ENCODE peak calls at places on chromosome 10, in four cellular contexts. One of them, this sample, is unnamed.

GRCh38 chr10:67788028-67788886 is 49.7 kb downstream of the DNAJC12 start:
- DNase-seq in A549: peak; percentile 77
- DNase-seq in fibroblast of pulmonary artery: peak; percentile 28
- DNase-seq in GM12892: peak; percentile 34
- DNase-seq in this sample: peak; percentile 12

GRCh38 chr10:101146392-101147251 is 15.5 kb downstream of the TLX1 start:
- DNase-seq in GM12892: no peak
- DNase-seq in fibroblast of pulmonary artery: no peak
- DNase-seq in A549: no peak
- DNase-seq in this sample: no peak

GRCh38 chr10:29841724-29842649 is 207.2 kb upstream of the SVIL start:
- DNase-seq in GM12892: no peak
- DNase-seq in A549: peak; percentile 56
- DNase-seq in fibroblast of pulmonary artery: peak; percentile 33
- DNase-seq in this sample: peak; percentile 31

GRCh38 chr10:31708513-31708912 is 220.1 kb downstream of the ARHGAP12 start:
- DNase-seq in fibroblast of pulmonary artery: peak; percentile 24
- DNase-seq in GM12892: no peak
- DNase-seq in A549: no peak
- DNase-seq in this sample: peak; percentile 19

GRCh38 chr10:78335691-78336401 is 302.2 kb downstream of the RPS24 start:
- DNase-seq in fibroblast of pulmonary artery: no peak
- DNase-seq in GM12892: no peak
- DNase-seq in A549: no peak
- DNase-seq in this sample: no peak

GRCh38 chr10:59682986-59683937 is 26.4 kb downstream of the SLC16A9 start:
- DNase-seq in GM12892: no peak
- DNase-seq in fibroblast of pulmonary artery: no peak
- DNase-seq in A549: no peak
- DNase-seq in this sample: no peak

GRCh38 chr10:133123050-133123745 is 35.5 kb downstream of the ADGRA1 start:
- DNase-seq in A549: no peak
- DNase-seq in fibroblast of pulmonary artery: no peak
- DNase-seq in GM12892: no peak
- DNase-seq in this sample: no peak

GRCh38 chr10:92897916-92898315 is 49.6 kb downstream of the EXOC6 start:
- DNase-seq in A549: no peak
- DNase-seq in fibroblast of pulmonary artery: peak; percentile 10
- DNase-seq in GM12892: no peak
- DNase-seq in this sample: no peak

GRCh38 chr10:11521860-11522259 is 89.6 kb downstream of the USP6NL start:
- DNase-seq in A549: no peak
- DNase-seq in GM12892: no peak
- DNase-seq in fibroblast of pulmonary artery: peak; percentile 64
- DNase-seq in this sample: peak; percentile 41

GRCh38 chr10:96470108-96470743 is 43.5 kb downstream of the TLL2 start:
- DNase-seq in A549: peak; percentile 51
- DNase-seq in GM12892: peak; percentile 48
- DNase-seq in fibroblast of pulmonary artery: peak; percentile 35
- DNase-seq in this sample: peak; percentile 36

GRCh38 chr10:5034588-5034987 is 30.9 kb upstream of the AKR1C2 start:
- DNase-seq in fibroblast of pulmonary artery: no peak
- DNase-seq in GM12892: no peak
- DNase-seq in A549: no peak
- DNase-seq in this sample: no peak

GRCh38 chr10:36324831-36325230 is 682.7 kb upstream of the FZD8 start:
- DNase-seq in A549: no peak
- DNase-seq in GM12892: no peak
- DNase-seq in fibroblast of pulmonary artery: peak; percentile 20
- DNase-seq in this sample: no peak

GRCh38 chr10:43137701-43137970 is 609 bp upstream of the CSGALNACT2 start:
- DNase-seq in A549: peak; percentile 31
- DNase-seq in fibroblast of pulmonary artery: peak; percentile 64
- DNase-seq in GM12892: no peak
- DNase-seq in this sample: peak; percentile 56

GRCh38 chr10:23742807-23743206 is 303.9 kb downstream of the OTUD1 start:
- DNase-seq in fibroblast of pulmonary artery: no peak
- DNase-seq in A549: no peak
- DNase-seq in GM12892: no peak
- DNase-seq in this sample: no peak

GRCh38 chr10:103276941-103277712 is at the start of gene INA:
- DNase-seq in GM12892: peak; percentile 64
- DNase-seq in A549: peak; percentile 39
- DNase-seq in fibroblast of pulmonary artery: peak; percentile 45
- DNase-seq in this sample: peak; percentile 41

GRCh38 chr10:22816298-22816653 is 101.9 kb upstream of the PIP4K2A start:
- DNase-seq in GM12892: no peak
- DNase-seq in fibroblast of pulmonary artery: peak; percentile 89
- DNase-seq in A549: peak; percentile 32
- DNase-seq in this sample: peak; percentile 90

GRCh38 chr10:63286340-63286739 is 153.2 kb downstream of the NRBF2 start:
- DNase-seq in GM12892: no peak
- DNase-seq in fibroblast of pulmonary artery: no peak
- DNase-seq in A549: no peak
- DNase-seq in this sample: no peak

GRCh38 chr10:13136651-13137050 is 24.7 kb upstream of the MCM10 start:
- DNase-seq in fibroblast of pulmonary artery: no peak
- DNase-seq in A549: no peak
- DNase-seq in GM12892: no peak
- DNase-seq in this sample: no peak

GRCh38 chr10:4767033-4767814 is 58.8 kb upstream of the AKR1E2 start:
- DNase-seq in GM12892: no peak
- DNase-seq in fibroblast of pulmonary artery: peak; percentile 77
- DNase-seq in A549: peak; percentile 13
- DNase-seq in this sample: peak; percentile 68

GRCh38 chr10:4512557-4513286 is 313.3 kb upstream of the AKR1E2 start:
- DNase-seq in GM12892: no peak
- DNase-seq in A549: peak; percentile 33
- DNase-seq in fibroblast of pulmonary artery: peak; percentile 88
- DNase-seq in this sample: peak; percentile 77

GRCh38 chr10:113544392-113544791 is 8.5 kb upstream of the HABP2 start:
- DNase-seq in fibroblast of pulmonary artery: no peak
- DNase-seq in GM12892: no peak
- DNase-seq in A549: no peak
- DNase-seq in this sample: no peak

GRCh38 chr10:129704786-129705525 is 237.9 kb downstream of the MGMT start:
- DNase-seq in GM12892: no peak
- DNase-seq in fibroblast of pulmonary artery: no peak
- DNase-seq in A549: no peak
- DNase-seq in this sample: no peak

GRCh38 chr10:95201736-95202135 is 7.7 kb downstream of the ACSM6 start:
- DNase-seq in A549: peak; percentile 60
- DNase-seq in fibroblast of pulmonary artery: peak; percentile 33
- DNase-seq in GM12892: no peak
- DNase-seq in this sample: peak; percentile 56

GRCh38 chr10:126350216-126350992 is 37.9 kb downstream of the ADAM12 start:
- DNase-seq in A549: peak; percentile 7
- DNase-seq in GM12892: no peak
- DNase-seq in fibroblast of pulmonary artery: peak; percentile 88
- DNase-seq in this sample: peak; percentile 38

GRCh38 chr10:30027057-30028005 is 32.1 kb downstream of the JCAD start:
- DNase-seq in fibroblast of pulmonary artery: peak; percentile 18
- DNase-seq in A549: no peak
- DNase-seq in GM12892: peak; percentile 67
- DNase-seq in this sample: no peak

GRCh38 chr10:31912898-31913847 is 15.5 kb downstream of the ARHGAP12 start:
- DNase-seq in GM12892: no peak
- DNase-seq in fibroblast of pulmonary artery: no peak
- DNase-seq in A549: no peak
- DNase-seq in this sample: no peak

GRCh38 chr10:130137077-130137448 is 872 bp downstream of the GLRX3 start:
- DNase-seq in GM12892: no peak
- DNase-seq in fibroblast of pulmonary artery: peak; percentile 45
- DNase-seq in A549: peak; percentile 30
- DNase-seq in this sample: peak; percentile 39

This sample was measured in fibroblast of villous mesenchyme.